ENCODE peak calls at places on chromosomes 12 and 14, in ten cellular contexts. A is Ammon's horn; V is stimulated activated CD4-positive, alpha-beta T cell treated with anti-CD3 and anti-CD28 coated beads, Interleukin-15, amount 100 ng/mL, for 1 hour; F is CD4-positive, alpha-beta memory T cell; B is left lobe of liver; W is NCI-H1105; T is GM06990; S is stimulated activated naive B cell treated with anti-CD40 and anti-IgM and Interleukin-4, amounts not matched to agents 10 μg/mL and 1 μg/mL and 100 μg/mL, for 72 hours; O is stimulated activated CD8-positive, alpha-beta memory T cell treated with anti-CD3 and anti-CD28 coated beads, Interleukin-7, amount 100 ng/mL, for 1 hour; G is NCI-H1092. P is an unnamed sample.

GRCh38 chr14:104425171-104425681 is 154.3 kb upstream of the C14orf180 start:
- DNase-seq in A (no peak), V (no peak), F (no peak), B (no peak), W (no peak), T (no peak), S (no peak), O (no peak), G (no peak), P (no peak)

GRCh38 chr14:33814010-33814409 is 136.9 kb downstream of the EGLN3 start:
- DNase-seq in A (no peak), V (no peak), F (no peak), B (no peak), W (no peak), T (no peak), S (no peak), O (no peak), G (no peak), P (no peak)

GRCh38 chr14:78254911-78255431 is 84.8 kb downstream of the NRXN3 start:
- DNase-seq in A (no peak), V (no peak), F (no peak), B (no peak), W (peak; percentile 95), T (peak; percentile 9), S (peak; percentile 9), O (no peak), G (peak; percentile 86), P (peak; percentile 39)

GRCh38 chr14:101821528-101821927 is 60.0 kb downstream of the PPP2R5C start:
- DNase-seq in A (no peak), V (no peak), F (peak; percentile 87), B (no peak), W (no peak), T (no peak), S (no peak), O (no peak), G (no peak), P (peak; percentile 74)

GRCh38 chr12:22018860-22019259 is 27.2 kb upstream of the CMAS start:
- DNase-seq in A (no peak), V (no peak), F (peak; percentile 15), B (no peak), W (no peak), T (no peak), S (no peak), O (no peak), G (no peak), P (no peak)

GRCh38 chr12:62843714-62844113 is 91.2 kb downstream of the PPM1H start:
- DNase-seq in A (no peak), V (no peak), F (no peak), B (no peak), W (no peak), T (no peak), S (no peak), O (no peak), G (no peak), P (no peak)

GRCh38 chr12:93002278-93003054 is 73.4 kb upstream of the EEA1 start:
- DNase-seq in A (peak; percentile 51), V (no peak), F (no peak), B (no peak), W (no peak), T (no peak), S (no peak), O (no peak), G (no peak), P (no peak)

GRCh38 chr12:49883065-49883464 is 20.6 kb downstream of the FAIM2 start:
- DNase-seq in A (no peak), V (no peak), F (no peak), B (no peak), W (no peak), T (no peak), S (no peak), O (no peak), G (no peak), P (no peak)

GRCh38 chr14:54133896-54134295 is 177.3 kb upstream of the BMP4 start:
- DNase-seq in A (no peak), V (no peak), F (no peak), B (no peak), W (no peak), T (no peak), S (no peak), O (no peak), G (no peak), P (no peak)

GRCh38 chr12:87182696-87183233 is 846.4 kb downstream of the C12orf50 start:
- DNase-seq in A (no peak), V (no peak), F (no peak), B (no peak), W (no peak), T (no peak), S (no peak), O (no peak), G (no peak), P (no peak)

GRCh38 chr12:55705802-55706402 is 1.8 kb downstream of the ITGA7 start:
- DNase-seq in A (no peak), V (no peak), F (no peak), B (no peak), W (no peak), T (no peak), S (no peak), O (no peak), G (no peak), P (no peak)

GRCh38 chr14:94384342-94384741 is 4.1 kb downstream of the SERPINA1 start:
- DNase-seq in A (no peak), V (no peak), F (no peak), B (peak; percentile 50), W (no peak), T (no peak), S (no peak), O (no peak), G (no peak), P (no peak)

GRCh38 chr12:124456652-124457152 is 110.7 kb downstream of the NCOR2 start:
- DNase-seq in A (no peak), V (no peak), F (peak; percentile 33), B (no peak), W (no peak), T (peak; percentile 81), S (no peak), O (no peak), G (no peak), P (peak; percentile 67)

GRCh38 chr12:94849411-94849976 is 154.0 kb downstream of the NDUFA12 start:
- DNase-seq in A (no peak), V (no peak), F (no peak), B (no peak), W (no peak), T (no peak), S (no peak), O (no peak), G (no peak), P (no peak)

GRCh38 chr12:123748661-123749060 is 13.4 kb upstream of the DNAH10 start:
- DNase-seq in A (no peak), V (no peak), F (no peak), B (no peak), W (no peak), T (no peak), S (no peak), O (no peak), G (no peak), P (no peak)

GRCh38 chr12:108570743-108571603 is 8.6 kb downstream of the ISCU start:
- DNase-seq in A (peak; percentile 44), V (no peak), F (peak; percentile 9), B (peak; percentile 33), W (no peak), T (no peak), S (no peak), O (no peak), G (no peak), P (no peak)

GRCh38 chr14:75861161-75861621 is 120.6 kb downstream of the TGFB3 start:
- DNase-seq in A (no peak), V (no peak), F (no peak), B (no peak), W (no peak), T (no peak), S (no peak), O (no peak), G (no peak), P (no peak)

GRCh38 chr12:49059063-49059384 is 1.6 kb downstream of the KMT2D start:
- DNase-seq in A (no peak), V (no peak), F (no peak), B (peak; percentile 47), W (no peak), T (no peak), S (no peak), O (no peak), G (no peak), P (no peak)

GRCh38 chr14:50999726-51000125 is 55.4 kb upstream of the PYGL start:
- DNase-seq in A (peak; percentile 61), V (no peak), F (no peak), B (no peak), W (no peak), T (no peak), S (no peak), O (no peak), G (no peak), P (no peak)

P was measured in immature natural killer cell.